ENCODE peak calls at places on chromosomes 12 and 14, in seven cellular contexts. One of them, this sample, is unnamed.

GRCh38 chr14:84750763-84751554 is 779.0 kb upstream of the FLRT2 start:
- DNase-seq in testis: no peak
- DNase-seq in left lung: no peak
- DNase-seq in esophagus squamous epithelium: no peak
- DNase-seq in endothelial cell: no peak
- DNase-seq in PC-3: no peak
- DNase-seq in hepatocyte: peak
- DNase-seq in this sample: no peak

GRCh38 chr12:76611533-76611932 is 52.0 kb upstream of the OSBPL8 start:
- DNase-seq in PC-3: peak
- DNase-seq in endothelial cell: no peak
- DNase-seq in testis: no peak
- DNase-seq in esophagus squamous epithelium: no peak
- DNase-seq in hepatocyte: no peak
- DNase-seq in left lung: no peak
- DNase-seq in this sample: no peak

GRCh38 chr12:2679816-2680675 is 114.7 kb upstream of the FKBP4 start:
- DNase-seq in hepatocyte: no peak
- DNase-seq in esophagus squamous epithelium: no peak
- DNase-seq in testis: no peak
- DNase-seq in endothelial cell: no peak
- DNase-seq in left lung: no peak
- DNase-seq in PC-3: no peak
- DNase-seq in this sample: no peak

GRCh38 chr12:70255311-70255710 is 12.1 kb downstream of the CNOT2 start:
- DNase-seq in testis: no peak
- DNase-seq in hepatocyte: no peak
- DNase-seq in left lung: no peak
- DNase-seq in esophagus squamous epithelium: no peak
- DNase-seq in PC-3: no peak
- DNase-seq in endothelial cell: no peak
- DNase-seq in this sample: no peak

GRCh38 chr12:11689591-11690158 is 40.2 kb downstream of the ETV6 start:
- DNase-seq in testis: no peak
- DNase-seq in PC-3: no peak
- DNase-seq in left lung: no peak
- DNase-seq in esophagus squamous epithelium: no peak
- DNase-seq in endothelial cell: no peak
- DNase-seq in hepatocyte: no peak
- DNase-seq in this sample: no peak

GRCh38 chr14:64673329-64673728 is 30.9 kb upstream of the PLEKHG3 start:
- DNase-seq in left lung: no peak
- DNase-seq in testis: no peak
- DNase-seq in hepatocyte: no peak
- DNase-seq in endothelial cell: no peak
- DNase-seq in PC-3: no peak
- DNase-seq in esophagus squamous epithelium: no peak
- DNase-seq in this sample: peak

GRCh38 chr14:105484069-105484996 is 2.4 kb upstream of the CRIP1 start:
- DNase-seq in left lung: no peak
- DNase-seq in hepatocyte: no peak
- DNase-seq in esophagus squamous epithelium: no peak
- DNase-seq in PC-3: no peak
- DNase-seq in testis: no peak
- DNase-seq in endothelial cell: no peak
- DNase-seq in this sample: no peak

GRCh38 chr14:103542545-103543088 is 13.6 kb downstream of the TRMT61A start:
- DNase-seq in hepatocyte: peak
- DNase-seq in PC-3: no peak
- DNase-seq in esophagus squamous epithelium: no peak
- DNase-seq in left lung: no peak
- DNase-seq in endothelial cell: peak
- DNase-seq in testis: peak
- DNase-seq in this sample: no peak

GRCh38 chr12:24475337-24475736 is 473.6 kb downstream of the BCAT1 start:
- DNase-seq in left lung: no peak
- DNase-seq in endothelial cell: no peak
- DNase-seq in esophagus squamous epithelium: no peak
- DNase-seq in hepatocyte: no peak
- DNase-seq in testis: no peak
- DNase-seq in PC-3: no peak
- DNase-seq in this sample: no peak

GRCh38 chr14:102775855-102776760 is 1.1 kb upstream of the TRAF3 start:
- DNase-seq in hepatocyte: peak
- DNase-seq in esophagus squamous epithelium: no peak
- DNase-seq in left lung: no peak
- DNase-seq in testis: peak
- DNase-seq in endothelial cell: no peak
- DNase-seq in PC-3: peak
- DNase-seq in this sample: peak

GRCh38 chr14:35285168-35285990 is 6.8 kb upstream of the PSMA6 start:
- DNase-seq in PC-3: peak
- DNase-seq in esophagus squamous epithelium: no peak
- DNase-seq in hepatocyte: no peak
- DNase-seq in testis: no peak
- DNase-seq in endothelial cell: no peak
- DNase-seq in left lung: no peak
- DNase-seq in this sample: peak

GRCh38 chr12:64682572-64683277 is 72.4 kb downstream of the RASSF3 start:
- DNase-seq in PC-3: no peak
- DNase-seq in hepatocyte: peak
- DNase-seq in esophagus squamous epithelium: no peak
- DNase-seq in left lung: no peak
- DNase-seq in testis: no peak
- DNase-seq in endothelial cell: no peak
- DNase-seq in this sample: no peak

GRCh38 chr14:44785096-44785495 is 176.7 kb downstream of the KLHL28 start:
- DNase-seq in left lung: no peak
- DNase-seq in esophagus squamous epithelium: no peak
- DNase-seq in hepatocyte: no peak
- DNase-seq in testis: no peak
- DNase-seq in endothelial cell: no peak
- DNase-seq in PC-3: no peak
- DNase-seq in this sample: no peak

GRCh38 chr14:93926209-93926872 is 803 bp upstream of the FAM181A start:
- DNase-seq in esophagus squamous epithelium: no peak
- DNase-seq in PC-3: no peak
- DNase-seq in left lung: no peak
- DNase-seq in endothelial cell: no peak
- DNase-seq in testis: no peak
- DNase-seq in hepatocyte: no peak
- DNase-seq in this sample: no peak

GRCh38 chr12:119772431-119772830 is 104.5 kb downstream of the PRKAB1 start:
- DNase-seq in esophagus squamous epithelium: no peak
- DNase-seq in PC-3: peak
- DNase-seq in left lung: no peak
- DNase-seq in testis: no peak
- DNase-seq in hepatocyte: no peak
- DNase-seq in endothelial cell: no peak
- DNase-seq in this sample: no peak

GRCh38 chr14:91038439-91038838 is 22.0 kb downstream of the RPS6KA5 start:
- DNase-seq in esophagus squamous epithelium: no peak
- DNase-seq in PC-3: no peak
- DNase-seq in testis: no peak
- DNase-seq in endothelial cell: no peak
- DNase-seq in hepatocyte: no peak
- DNase-seq in left lung: no peak
- DNase-seq in this sample: no peak

GRCh38 chr12:92470608-92471021 is 232.2 kb upstream of the PLEKHG7 start:
- DNase-seq in hepatocyte: no peak
- DNase-seq in testis: no peak
- DNase-seq in endothelial cell: no peak
- DNase-seq in esophagus squamous epithelium: no peak
- DNase-seq in left lung: no peak
- DNase-seq in PC-3: peak
- DNase-seq in this sample: no peak

GRCh38 chr14:77208266-77208978 is 26.8 kb downstream of the TMEM63C start:
- DNase-seq in testis: peak
- DNase-seq in hepatocyte: peak
- DNase-seq in endothelial cell: peak
- DNase-seq in PC-3: peak
- DNase-seq in left lung: peak
- DNase-seq in esophagus squamous epithelium: no peak
- DNase-seq in this sample: no peak

DNA sequence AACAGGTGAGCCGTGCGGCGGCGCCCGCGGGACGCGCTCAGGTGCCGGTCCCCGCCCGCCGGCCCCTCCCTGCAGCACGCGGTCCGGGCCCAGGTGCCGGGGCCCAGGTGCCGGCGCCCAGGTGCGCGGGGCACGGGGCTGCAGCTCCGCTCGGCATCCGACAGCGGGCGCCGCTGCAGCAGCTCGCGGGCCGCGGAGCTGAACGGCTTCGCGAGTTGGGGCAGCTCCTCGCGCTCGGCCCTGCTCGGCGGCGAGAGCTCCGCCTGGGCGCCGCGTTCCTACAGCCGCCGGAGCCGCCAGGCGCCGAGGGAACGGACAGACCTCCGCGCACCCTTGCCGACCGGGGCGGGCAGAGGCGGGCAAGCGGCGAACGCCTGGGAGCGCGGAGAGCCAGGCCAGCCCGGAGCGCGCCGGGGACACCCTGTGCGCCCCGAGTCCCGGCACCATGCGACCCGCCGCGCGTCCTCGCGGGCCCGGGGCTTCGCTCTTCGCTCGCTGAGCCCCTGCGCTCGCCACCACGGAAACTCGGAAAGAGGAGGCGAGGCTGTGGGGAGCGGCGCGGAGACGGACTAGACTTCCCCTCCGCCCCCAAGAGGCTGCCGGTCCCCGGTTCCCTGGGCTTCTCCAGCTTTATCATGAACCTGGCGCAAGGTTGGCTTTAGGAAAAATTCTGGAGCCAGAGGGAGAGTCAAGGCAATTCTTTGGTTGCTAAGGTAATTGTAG is at the start of gene RGS6:
- DNase-seq in endothelial cell: peak
- DNase-seq in left lung: peak
- DNase-seq in testis: peak
- DNase-seq in PC-3: peak
- DNase-seq in esophagus squamous epithelium: no peak
- DNase-seq in hepatocyte: peak
- DNase-seq in this sample: no peak
- TF ChIP-seq CTCF in endothelial cell: no peak
- TF ChIP-seq CTCF in left lung: no peak
- TF ChIP-seq CTCF in testis: no peak
- TF ChIP-seq CTCF in PC-3: no peak
- TF ChIP-seq CTCF in esophagus squamous epithelium: peak
- TF ChIP-seq CTCF in hepatocyte: peak
- TF ChIP-seq CTCF in this sample: no peak

DNA sequence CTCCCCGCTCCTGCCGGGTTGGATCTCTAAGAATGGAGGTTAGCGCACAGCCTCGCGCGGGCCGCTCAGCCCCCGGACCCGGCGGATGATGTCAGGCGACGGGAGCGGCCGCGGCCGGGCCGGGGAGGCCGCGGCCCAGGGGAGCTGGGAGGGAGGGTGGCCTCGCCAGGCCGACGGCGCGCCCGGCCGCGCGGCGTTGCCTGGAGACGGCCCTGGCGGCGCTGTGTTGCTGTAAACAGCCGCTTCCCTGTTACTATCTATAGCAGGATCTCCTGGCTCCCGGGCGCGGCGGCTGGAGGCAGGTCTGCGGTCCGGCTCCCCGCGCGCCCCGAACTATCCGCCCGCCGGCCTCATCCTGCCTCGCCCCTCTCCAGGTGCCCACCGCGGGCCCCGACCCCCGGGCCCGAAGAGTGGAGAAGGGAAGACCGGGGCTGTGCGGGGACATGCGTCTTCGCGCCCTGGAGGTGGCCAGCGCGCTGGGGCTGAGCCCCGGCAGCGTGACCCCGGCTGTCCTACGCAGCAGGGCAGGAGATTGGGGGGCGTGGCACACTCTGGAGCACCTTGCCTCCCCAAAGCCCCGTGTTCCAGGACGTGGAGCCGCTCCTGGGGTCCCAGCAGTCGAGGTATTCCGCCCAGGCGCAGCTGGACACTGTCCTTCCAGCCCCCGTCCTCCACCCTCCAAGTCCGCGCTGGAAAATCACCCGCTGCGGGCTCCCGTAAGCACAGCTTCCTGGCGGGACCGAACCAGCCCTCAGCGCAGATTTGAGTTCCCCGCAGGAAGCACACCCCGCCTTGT is 1.4 kb upstream of the FOS start:
- DNase-seq in hepatocyte: peak
- DNase-seq in testis: peak
- DNase-seq in endothelial cell: peak
- DNase-seq in esophagus squamous epithelium: no peak
- DNase-seq in left lung: peak
- DNase-seq in PC-3: peak
- DNase-seq in this sample: peak
- TF ChIP-seq CTCF in hepatocyte: no peak
- TF ChIP-seq CTCF in testis: no peak
- TF ChIP-seq CTCF in endothelial cell: no peak
- TF ChIP-seq CTCF in esophagus squamous epithelium: peak
- TF ChIP-seq CTCF in left lung: no peak
- TF ChIP-seq CTCF in PC-3: no peak
- TF ChIP-seq CTCF in this sample: no peak

GRCh38 chr12:105234197-105234596 is 1.8 kb downstream of the APPL2 start:
- DNase-seq in testis: no peak
- DNase-seq in endothelial cell: no peak
- DNase-seq in left lung: no peak
- DNase-seq in hepatocyte: no peak
- DNase-seq in esophagus squamous epithelium: no peak
- DNase-seq in PC-3: no peak
- DNase-seq in this sample: no peak

GRCh38 chr12:105235299-105235746 is 651 bp downstream of the APPL2 start:
- DNase-seq in testis: no peak
- DNase-seq in hepatocyte: no peak
- DNase-seq in left lung: no peak
- DNase-seq in PC-3: peak
- DNase-seq in esophagus squamous epithelium: no peak
- DNase-seq in endothelial cell: no peak
- DNase-seq in this sample: no peak

GRCh38 chr12:105237671-105238070 is 1.7 kb upstream of the APPL2 start:
- DNase-seq in left lung: no peak
- DNase-seq in hepatocyte: no peak
- DNase-seq in endothelial cell: no peak
- DNase-seq in testis: no peak
- DNase-seq in PC-3: no peak
- DNase-seq in esophagus squamous epithelium: no peak
- DNase-seq in this sample: no peak

GRCh38 chr12:105233045-105233905 is 2.7 kb downstream of the APPL2 start:
- DNase-seq in endothelial cell: no peak
- DNase-seq in esophagus squamous epithelium: no peak
- DNase-seq in PC-3: no peak
- DNase-seq in hepatocyte: no peak
- DNase-seq in testis: peak
- DNase-seq in left lung: no peak
- DNase-seq in this sample: no peak

GRCh38 chr12:105235747-105236476 is at the start of gene APPL2:
- DNase-seq in testis: peak
- DNase-seq in esophagus squamous epithelium: peak
- DNase-seq in endothelial cell: peak
- DNase-seq in PC-3: peak
- DNase-seq in left lung: peak
- DNase-seq in hepatocyte: peak
- DNase-seq in this sample: peak
- TF ChIP-seq CTCF in testis: peak
- TF ChIP-seq CTCF in esophagus squamous epithelium: peak
- TF ChIP-seq CTCF in endothelial cell: peak
- TF ChIP-seq CTCF in PC-3: peak
- TF ChIP-seq CTCF in left lung: peak
- TF ChIP-seq CTCF in hepatocyte: peak
- TF ChIP-seq CTCF in this sample: peak

GRCh38 chr14:61753631-61754030 is 8.6 kb upstream of the SNAPC1 start:
- DNase-seq in testis: no peak
- DNase-seq in endothelial cell: no peak
- DNase-seq in left lung: no peak
- DNase-seq in hepatocyte: peak
- DNase-seq in PC-3: no peak
- DNase-seq in esophagus squamous epithelium: no peak
- DNase-seq in this sample: no peak
- TF ChIP-seq CTCF in testis: no peak
- TF ChIP-seq CTCF in endothelial cell: no peak
- TF ChIP-seq CTCF in left lung: no peak
- TF ChIP-seq CTCF in hepatocyte: no peak
- TF ChIP-seq CTCF in PC-3: peak
- TF ChIP-seq CTCF in esophagus squamous epithelium: no peak
- TF ChIP-seq CTCF in this sample: no peak

This sample was measured in CD14-positive monocyte.